ENCODE peak calls at places on chromosomes 11 and 22, in eight cellular contexts. O, D, E, K, P, C, B and I are unnamed samples.

GRCh38 chr11:128613300-128613995 is 26.1 kb upstream of the ETS1 start:
- DNase-seq in O (no peak), D (no peak), E (peak; percentile 74), K (no peak), P (no peak), C (no peak), B (no peak), I (no peak)

GRCh38 chr11:116792869-116793475 is 1.3 kb upstream of the APOA5 start:
- DNase-seq in O (no peak), D (no peak), E (no peak), K (no peak), P (no peak), C (no peak), B (no peak), I (peak; percentile 90)

GRCh38 chr22:27614291-27615007 is 187.1 kb downstream of the MN1 start:
- DNase-seq in O (no peak), D (peak; percentile 75), E (no peak), K (no peak), P (no peak), C (no peak), B (no peak), I (no peak)

GRCh38 chr22:21917206-21917958 is 35.3 kb downstream of the PPM1F start:
- DNase-seq in O (no peak), D (peak; percentile 44), E (no peak), K (no peak), P (peak; percentile 14), C (no peak), B (peak; percentile 56), I (no peak)

GRCh38 chr11:9344046-9344680 is 29.8 kb upstream of the TMEM41B start:
- DNase-seq in O (no peak), D (no peak), E (no peak), K (peak; percentile 45), P (no peak), C (no peak), B (no peak), I (no peak)

GRCh38 chr11:121589946-121590537 is 137.3 kb upstream of the SORL1-AS1 start:
- DNase-seq in O (no peak), D (no peak), E (no peak), K (no peak), P (no peak), C (no peak), B (no peak), I (no peak)

GRCh38 chr11:124405611-124406010 is 6.8 kb upstream of the OR8B3 start:
- DNase-seq in O (no peak), D (no peak), E (no peak), K (no peak), P (no peak), C (no peak), B (no peak), I (peak; percentile 3)

GRCh38 chr11:12164061-12165014 is 53.9 kb downstream of the MICAL2 start:
- DNase-seq in O (no peak), D (no peak), E (no peak), K (no peak), P (peak; percentile 76), C (peak; percentile 76), B (peak; percentile 81), I (peak; percentile 96)

GRCh38 chr11:75345455-75346224 is 5.8 kb downstream of the ARRB1 start:
- DNase-seq in O (no peak), D (no peak), E (no peak), K (no peak), P (no peak), C (no peak), B (no peak), I (no peak)

GRCh38 chr11:29534831-29535230 is 482.0 kb downstream of the KCNA4 start:
- DNase-seq in O (no peak), D (no peak), E (no peak), K (no peak), P (no peak), C (no peak), B (no peak), I (peak; percentile 44)

GRCh38 chr22:29740216-29740615 is 20.4 kb downstream of the CABP7 start:
- DNase-seq in O (no peak), D (no peak), E (no peak), K (no peak), P (no peak), C (no peak), B (no peak), I (no peak)

GRCh38 chr11:115670538-115671200 is 166.5 kb upstream of the CADM1 start:
- DNase-seq in O (no peak), D (peak; percentile 59), E (no peak), K (no peak), P (no peak), C (no peak), B (no peak), I (no peak)

GRCh38 chr11:78192223-78192719 is 3.6 kb downstream of the USP35 start:
- DNase-seq in O (no peak), D (no peak), E (peak; percentile 61), K (no peak), P (no peak), C (no peak), B (no peak), I (no peak)

GRCh38 chr11:121671276-121672168 is 218.8 kb upstream of the SORL1-AS1 start:
- DNase-seq in O (no peak), D (peak; percentile 65), E (no peak), K (no peak), P (peak; percentile 50), C (no peak), B (peak; percentile 74), I (peak; percentile 12)

GRCh38 chr22:36746571-36746970 is 29.3 kb downstream of the IFT27 start:
- DNase-seq in O (peak; percentile 18), D (no peak), E (no peak), K (no peak), P (no peak), C (no peak), B (no peak), I (no peak)

GRCh38 chr11:129852125-129852740 is 36.6 kb downstream of the TMEM45B start:
- DNase-seq in O (no peak), D (no peak), E (no peak), K (no peak), P (no peak), C (no peak), B (no peak), I (no peak)

GRCh38 chr11:117145393-117145761 is 1.3 kb downstream of the PAFAH1B2 start:
- DNase-seq in O (no peak), D (peak; percentile 61), E (no peak), K (peak; percentile 47), P (peak; percentile 38), C (no peak), B (peak; percentile 50), I (no peak)

GRCh38 chr11:2674681-2675131 is 25.1 kb downstream of the KCNQ1OT1 start:
- DNase-seq in O (peak; percentile 20), D (peak; percentile 73), E (peak; percentile 69), K (peak; percentile 22), P (no peak), C (peak; percentile 37), B (no peak), I (no peak)

DNA sequence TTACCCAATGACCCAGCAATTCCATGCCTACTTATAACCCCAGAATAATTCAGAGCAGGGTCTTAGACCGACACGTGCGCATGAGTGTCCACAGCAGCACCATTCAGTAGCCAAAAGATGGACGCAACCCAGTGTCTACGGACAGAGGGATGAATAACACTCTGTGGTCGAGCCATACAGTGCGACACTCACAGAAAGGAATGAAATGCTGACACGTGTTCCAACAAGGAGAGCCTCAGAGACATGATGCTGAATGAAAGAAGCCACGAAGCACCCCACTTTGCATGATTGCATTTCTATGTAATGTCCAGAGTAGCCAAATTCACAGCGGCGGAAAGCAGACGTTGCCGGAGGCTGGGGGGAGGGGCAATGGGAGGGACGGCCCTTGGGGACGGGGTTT is 134.4 kb downstream of the CTTN start:
- DNase-seq in O (no peak), D (peak; percentile 21), E (peak; percentile 37), K (no peak), P (no peak), C (no peak), B (no peak), I (no peak)
- H3K27ac ChIP-seq in O (no peak overlapping the region), D (no peak overlapping the region), E (no peak overlapping the region), K (no peak overlapping the region), P (no peak overlapping the region), C (no peak overlapping the region), B (no peak overlapping the region), I (no peak overlapping the region)

GRCh38 chr22:46674906-46675305 is 54.7 kb downstream of the GRAMD4 start:
- DNase-seq in O (no peak), D (no peak), E (no peak), K (no peak), P (no peak), C (no peak), B (no peak), I (no peak)
- H3K4me1 ChIP-seq in O (no peaks in the 10 kb centered on the region), D (no peaks in the 10 kb centered on the region), E (peaks cover 10% of the 10 kb centered on the region), K (no peaks in the 10 kb centered on the region), P (peaks cover 1% of the 10 kb centered on the region), C (peaks cover 13% of the 10 kb centered on the region), B (peaks cover 3% of the 10 kb centered on the region), I (no peaks in the 10 kb centered on the region)

GRCh38 chr22:40480996-40481395 is 110.6 kb downstream of the SGSM3 start:
- DNase-seq in O (no peak), D (no peak), E (no peak), K (no peak), P (no peak), C (no peak), B (no peak), I (no peak)
- H3K27ac ChIP-seq in O (no peak overlapping the region), D (no peak overlapping the region), E (no peak overlapping the region), K (no peak overlapping the region), P (no peak overlapping the region), C (no peak overlapping the region), B (no peak overlapping the region), I (no peak overlapping the region)

DNA sequence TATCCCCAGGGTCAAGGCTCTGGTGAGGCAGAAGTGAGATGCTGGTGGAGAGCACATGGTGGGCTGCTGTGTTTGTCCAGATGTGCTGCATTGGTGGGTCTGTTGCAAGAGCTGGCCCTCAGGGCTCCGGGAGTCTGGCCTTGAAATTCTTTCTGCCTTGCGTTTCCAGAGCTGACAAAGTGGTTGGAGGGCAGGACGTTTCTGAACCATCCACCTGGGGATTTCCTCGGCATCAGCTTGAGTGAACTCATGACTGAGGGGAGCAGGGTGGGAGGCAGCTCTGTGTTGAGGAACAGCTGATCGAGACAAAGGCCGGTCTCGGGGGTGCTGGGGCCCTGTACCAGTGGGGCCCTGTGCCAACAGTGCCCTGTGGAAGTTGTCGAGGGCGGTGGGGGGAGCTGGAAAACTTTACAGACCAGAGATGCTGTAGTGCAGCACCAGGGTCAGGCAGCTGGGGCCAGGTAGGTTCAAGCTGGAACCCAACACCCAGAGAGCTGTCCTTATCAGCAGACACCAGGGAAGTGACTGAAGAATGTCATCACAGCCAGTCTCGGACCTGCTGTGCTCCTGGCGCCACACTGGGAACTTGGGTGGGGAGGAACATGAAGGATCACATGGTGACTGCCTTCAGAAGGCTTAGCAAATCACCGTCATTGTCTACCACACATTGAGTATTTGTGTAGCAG is 4.9 kb downstream of the TSKU start:
- DNase-seq in O (no peak), D (peak; percentile 74), E (peak; percentile 56), K (no peak), P (peak; percentile 57), C (no peak), B (peak; percentile 60), I (peak; percentile 57)
- H3K4me1 ChIP-seq in O (peaks cover 17% of the 10 kb centered on the region), D (peaks cover 60% of the 10 kb centered on the region), E (peaks cover 8% of the 10 kb centered on the region), K (peaks cover 31% of the 10 kb centered on the region), P (peaks cover 3% of the 10 kb centered on the region), C (peaks cover 11% of the 10 kb centered on the region), B (peaks cover 9% of the 10 kb centered on the region), I (peaks cover 52% of the 10 kb centered on the region)